ENCODE peak calls at places on chromosome 15, in six cellular contexts. D is sigmoid colon, N is body of pancreas, M is stomach, B is testis, S is IMR-90. P is an unnamed sample.

GRCh38 chr15:63463793-63464192 is 40.6 kb upstream of the USP3 start:
- DNase-seq in M (peak), S (no peak), B (no peak), D (no peak), N (no peak), P (no peak)

GRCh38 chr15:48940508-48940907 is 23.2 kb downstream of the SHC4 start:
- DNase-seq in N (no peak), S (peak), D (no peak), M (no peak), B (no peak), P (no peak)

GRCh38 chr15:47332481-47332880 is 384.8 kb upstream of the SEMA6D start:
- DNase-seq in D (no peak), N (no peak), S (peak), B (no peak), M (no peak), P (no peak)

GRCh38 chr15:68488966-68489365 is 57.0 kb upstream of the ITGA11 start:
- DNase-seq in N (no peak), S (no peak), D (no peak), B (no peak), M (no peak), P (no peak)

GRCh38 chr15:81540909-81541308 is 166.9 kb upstream of the TMC3 start:
- DNase-seq in M (no peak), N (no peak), B (no peak), D (no peak), S (no peak), P (no peak)

GRCh38 chr15:67043939-67044771 is 21.2 kb upstream of the SMAD3 start:
- DNase-seq in D (no peak), M (no peak), N (peak), S (peak), B (no peak), P (no peak)

GRCh38 chr15:66109826-66110225 is 143.7 kb downstream of the MEGF11 start:
- DNase-seq in D (peak), B (no peak), M (no peak), N (no peak), S (no peak), P (no peak)

GRCh38 chr15:70272565-70273355 is 175.0 kb upstream of the TLE3 start:
- DNase-seq in S (no peak), D (peak), N (no peak), B (no peak), M (no peak), P (no peak)

GRCh38 chr15:98850991-98851776 is 156.4 kb downstream of the PGPEP1L start:
- DNase-seq in N (peak), S (peak), D (peak), B (peak), M (peak), P (peak)

GRCh38 chr15:70217246-70218160 is 119.8 kb upstream of the TLE3 start:
- DNase-seq in D (no peak), N (no peak), S (no peak), M (no peak), B (no peak), P (no peak)

GRCh38 chr15:101156509-101157159 is 95.2 kb downstream of the CHSY1 start:
- DNase-seq in N (no peak), D (peak), S (peak), B (no peak), M (no peak), P (no peak)

GRCh38 chr15:75904241-75904631 is 558 bp downstream of the FBXO22 start:
- DNase-seq in D (no peak), N (peak), M (peak), S (peak), B (peak), P (peak)

GRCh38 chr15:79310612-79310984 is 314 bp upstream of the TMED3 start:
- DNase-seq in M (no peak), N (peak), D (no peak), S (peak), B (no peak), P (no peak)

GRCh38 chr15:98484914-98485313 is 163.4 kb upstream of the IGF1R start:
- DNase-seq in B (no peak), D (no peak), S (no peak), M (no peak), N (no peak), P (no peak)

GRCh38 chr15:99155961-99156443 is 51.1 kb downstream of the SYNM start:
- DNase-seq in S (peak), M (no peak), B (peak), D (no peak), N (no peak), P (peak)

GRCh38 chr15:57560976-57561711 is 30.6 kb upstream of the MYZAP start:
- DNase-seq in D (peak), M (peak), B (peak), N (peak), S (peak), P (peak)

GRCh38 chr15:92595506-92596337 is 59.9 kb downstream of the FAM174B start:
- DNase-seq in N (no peak), B (peak), D (no peak), S (no peak), M (no peak), P (no peak)

GRCh38 chr15:39315200-39315599 is 265.7 kb upstream of the THBS1 start:
- DNase-seq in S (no peak), B (no peak), D (no peak), N (no peak), M (no peak), P (no peak)

GRCh38 chr15:100107151-100107550 is 234.6 kb downstream of the ADAMTS17 start:
- DNase-seq in M (no peak), D (no peak), S (no peak), B (no peak), N (no peak), P (no peak)

GRCh38 chr15:49492834-49493233 is 69.8 kb downstream of the FGF7 start:
- DNase-seq in S (peak), B (no peak), M (no peak), N (no peak), D (no peak), P (no peak)

GRCh38 chr15:32637704-32638103 is 3.8 kb upstream of the SCG5 start:
- DNase-seq in D (no peak), N (no peak), B (no peak), S (no peak), M (no peak), P (no peak)
- TF ChIP-seq POLR2A in D (no peak), N (no peak), B (no peak), S (no peak), M (no peak), P (no peak)

GRCh38 chr15:84697353-84697990 is 18.5 kb downstream of the SEC11A start:
- DNase-seq in B (no peak), N (no peak), D (no peak), S (no peak), M (no peak), P (no peak)
- TF ChIP-seq POLR2A in B (no peak), N (no peak), D (no peak), S (no peak), M (no peak), P (no peak)

GRCh38 chr15:73249499-73249898 is 119.3 kb downstream of the HCN4 start:
- DNase-seq in N (no peak), M (no peak), B (no peak), S (peak), D (no peak), P (no peak)
- TF ChIP-seq POLR2A in N (no peak), M (no peak), B (no peak), S (no peak), D (no peak), P (no peak)

GRCh38 chr15:41827880-41828746 is at the start of gene JMJD7:
- DNase-seq in B (peak), S (peak), M (peak), N (peak), D (peak), P (peak)
- TF ChIP-seq POLR2A in B (peak), S (peak), M (no peak), N (peak), D (peak), P (peak)

DNA sequence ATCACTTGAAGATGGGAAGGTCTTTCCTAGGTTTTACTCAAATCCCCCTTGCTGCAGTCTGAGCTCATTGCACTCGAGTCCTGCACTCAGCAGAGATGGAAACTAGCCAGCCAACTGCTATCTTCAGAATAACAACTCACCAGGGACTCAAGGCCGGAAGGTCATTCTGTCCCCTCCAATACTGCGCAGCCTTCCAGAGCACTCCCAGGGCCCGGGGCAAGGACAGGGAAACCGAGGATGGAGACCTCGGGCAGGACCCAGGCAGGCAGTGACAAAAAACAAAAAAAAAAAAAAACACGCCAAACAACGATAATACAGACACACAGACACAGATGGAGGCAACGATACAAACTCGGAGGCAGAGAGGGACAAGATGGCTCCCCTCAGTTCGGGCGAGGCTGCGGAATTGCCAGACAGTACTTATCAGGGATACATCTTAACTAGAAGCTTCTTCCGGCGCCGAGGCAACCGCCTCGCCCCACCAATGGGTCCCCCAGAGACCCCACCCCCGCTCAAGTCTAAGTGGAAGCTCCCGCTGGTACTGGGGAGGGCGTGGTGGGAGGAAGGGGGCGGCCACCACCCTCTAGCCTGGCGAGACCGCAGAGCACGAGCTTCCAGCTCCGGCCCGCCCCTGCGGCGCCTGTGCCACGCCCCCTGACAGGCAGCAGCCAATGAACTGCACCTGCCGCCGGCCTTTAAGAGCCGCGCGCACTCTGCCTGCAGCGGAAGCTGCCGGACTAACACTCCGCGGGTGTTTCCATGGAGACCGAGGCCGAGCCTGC is 7.0 kb upstream of the MAP1A start:
- DNase-seq in N (peak), S (peak), M (peak), B (peak), D (peak), P (peak)
- TF ChIP-seq POLR2A in N (peak), S (peak), M (no peak), B (peak), D (peak), P (peak)

GRCh38 chr15:45399381-45400212 is 21.3 kb upstream of the GATM start:
- DNase-seq in D (no peak), N (peak), S (peak), M (no peak), B (no peak), P (peak)

GRCh38 chr15:45402955-45403892 is 24.9 kb upstream of the GATM start:
- DNase-seq in B (peak), S (peak), D (peak), M (peak), N (peak), P (peak)

GRCh38 chr15:45401665-45402161 is 23.4 kb upstream of the GATM start:
- DNase-seq in N (no peak), D (no peak), S (no peak), B (no peak), M (no peak), P (peak)

GRCh38 chr15:45397116-45397665 is 18.8 kb upstream of the GATM start:
- DNase-seq in S (no peak), N (no peak), D (no peak), M (no peak), B (no peak), P (no peak)

DNA sequence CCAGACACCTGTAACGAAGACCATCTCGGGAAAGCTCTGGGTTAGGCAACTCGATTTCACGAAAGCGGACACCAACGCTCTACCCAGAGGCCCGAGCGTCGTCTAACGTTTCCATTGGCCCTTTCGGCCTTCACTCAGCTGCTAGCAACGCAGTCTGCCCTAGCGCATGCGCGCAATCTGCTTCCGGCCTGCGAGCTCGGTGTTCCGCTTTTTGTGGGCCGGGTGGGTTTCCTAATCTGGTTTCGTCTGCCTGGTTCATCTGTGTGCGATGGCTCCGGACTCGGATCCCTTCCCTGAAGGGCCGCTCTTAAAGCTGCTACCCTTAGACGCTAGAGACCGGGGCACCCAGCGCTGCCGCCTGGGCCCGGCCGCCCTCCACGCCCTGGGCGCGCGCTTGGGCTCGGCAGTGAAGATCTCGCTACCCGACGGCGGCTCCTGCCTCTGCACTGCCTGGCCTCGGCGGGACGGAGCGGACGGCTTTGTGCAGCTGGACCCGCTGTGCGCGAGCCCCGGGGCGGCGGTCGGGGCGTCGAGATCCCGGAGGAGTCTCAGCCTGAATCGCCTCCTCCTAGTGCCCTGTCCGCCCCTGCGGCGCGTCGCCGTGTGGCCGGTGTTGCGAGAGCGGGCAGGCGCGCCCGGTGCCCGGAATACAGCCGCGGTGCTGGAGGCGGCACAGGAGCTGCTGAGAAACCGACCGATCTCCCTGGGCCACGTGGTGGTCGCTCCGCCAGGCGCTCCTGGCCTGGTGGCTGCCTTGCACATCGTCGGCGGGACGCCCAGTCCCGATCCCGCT is 24.0 kb upstream of the GATM start:
- DNase-seq in B (peak), S (peak), M (peak), D (peak), N (peak), P (peak)
- TF ChIP-seq POLR2A in B (peak), S (peak), M (no peak), D (peak), N (peak), P (peak)

DNA sequence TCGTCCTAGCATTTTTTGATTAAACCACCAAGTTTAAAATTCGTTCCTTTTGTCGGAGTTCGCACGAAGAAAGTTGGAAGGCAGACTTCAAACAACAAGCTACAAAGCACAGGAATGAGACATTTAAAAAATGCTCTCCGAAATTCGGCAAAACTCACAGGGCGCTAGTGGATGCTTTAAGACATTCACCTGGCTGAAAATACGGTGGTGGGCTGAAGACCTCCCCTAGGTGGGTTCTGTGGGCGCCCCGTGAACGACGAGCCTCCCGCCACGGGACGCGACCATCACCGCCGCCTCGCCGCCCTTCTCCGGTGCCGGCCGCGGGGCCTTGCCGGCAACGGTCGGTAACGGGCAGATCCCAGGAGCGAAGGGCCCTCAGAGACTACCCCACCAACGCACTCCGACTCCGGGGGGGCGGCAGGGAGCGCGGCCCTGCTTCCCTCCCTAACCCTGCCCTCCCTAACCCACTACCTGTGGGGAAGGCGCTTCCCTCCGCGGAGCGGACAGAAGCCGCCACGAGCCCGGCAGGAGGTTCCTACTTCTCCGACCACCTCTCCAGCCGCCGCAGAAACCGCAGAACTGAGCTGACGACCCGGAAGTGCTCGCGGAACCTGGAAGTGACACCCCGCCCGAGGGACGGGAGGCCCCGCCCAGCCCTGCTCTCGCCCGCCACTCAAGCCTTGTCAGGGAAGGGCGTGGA is at the start of gene GTF2A2:
- DNase-seq in N (peak), B (peak), D (peak), M (peak), S (peak), P (peak)
- TF ChIP-seq POLR2A in N (peak), B (peak), D (peak), M (no peak), S (peak), P (peak)

DNA sequence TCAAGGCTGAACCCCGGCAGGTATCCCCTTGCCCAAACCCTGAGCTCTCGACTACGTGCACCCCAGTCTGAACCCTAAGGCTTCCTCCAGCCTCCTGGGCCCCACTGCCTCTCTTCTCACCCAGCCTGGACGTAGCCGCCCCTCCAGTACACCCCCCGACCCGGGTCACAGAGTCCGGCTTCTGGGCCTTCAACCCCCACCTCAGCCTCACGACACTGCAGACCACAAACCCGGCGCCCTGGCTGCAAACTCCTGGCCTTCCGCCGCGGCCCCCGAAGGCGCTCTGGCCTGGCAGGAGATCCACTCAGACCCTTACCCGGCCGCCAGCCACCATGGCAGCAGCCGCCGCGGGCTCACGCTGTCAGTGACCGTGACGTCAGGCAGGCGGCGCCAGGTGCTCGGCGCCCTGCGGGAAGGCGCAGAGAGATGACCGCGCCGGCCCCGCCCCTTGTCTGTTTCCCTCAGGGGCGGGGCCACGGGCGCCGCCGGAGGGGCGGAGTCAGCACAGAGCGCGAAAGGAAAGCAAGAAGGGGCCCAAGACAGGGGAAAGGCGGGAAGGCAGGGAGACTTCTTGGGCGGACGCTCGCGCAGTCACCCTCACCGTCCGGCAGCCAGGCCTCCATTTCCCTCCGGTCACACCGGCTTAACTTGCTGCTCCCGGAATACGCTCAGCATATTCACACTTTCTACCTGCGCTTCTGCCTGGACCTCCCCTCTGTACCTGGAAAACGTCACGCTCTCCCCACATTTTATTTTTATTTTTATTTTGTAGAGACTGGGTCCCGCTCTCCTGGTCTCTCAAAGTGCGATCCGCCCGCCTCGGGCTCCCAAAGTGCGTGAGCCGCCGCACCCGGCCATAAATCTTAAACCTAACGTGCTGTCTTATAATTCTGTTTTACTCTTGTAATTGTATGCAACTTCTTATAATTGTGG is at the start of gene RMDN3:
- DNase-seq in M (peak), N (peak), D (peak), S (peak), B (peak), P (peak)
- TF ChIP-seq POLR2A in M (no peak), N (peak), D (no peak), S (peak), B (peak), P (peak)

GRCh38 chr15:77070500-77071337 is at the start of gene TSPAN3:
- DNase-seq in N (peak), B (peak), D (peak), M (peak), S (peak), P (peak)
- TF ChIP-seq POLR2A in N (peak), B (peak), D (peak), M (no peak), S (peak), P (peak)

GRCh38 chr15:64731012-64731806 is 44.2 kb downstream of the RBPMS2 start:
- DNase-seq in N (peak), M (peak), B (peak), S (peak), D (peak), P (peak)
- TF ChIP-seq POLR2A in N (no peak), M (no peak), B (no peak), S (peak), D (no peak), P (no peak)